ENCODE peak calls at places on chromosomes 13 and 19, in six cellular contexts. J is GM12891, F is H1, G is K562, V is GM12878, Y is HepG2. W is an unnamed sample.

GRCh38 chr13:98528663-98529064 is 48.2 kb downstream of the STK24 start:
- DNase-seq in J (no peak), Y (no peak), V (no peak), G (no peak), F (no peak), W (no peak)

GRCh38 chr13:63209330-63210017 is 1793.8 kb upstream of the PCDH20 start:
- DNase-seq in J (no peak), V (no peak), F (no peak), G (no peak), Y (no peak), W (no peak)

GRCh38 chr13:31236211-31236786 is 36.5 kb downstream of the B3GLCT start:
- DNase-seq in V (no peak), J (no peak), Y (peak; percentile 31), G (no peak), F (no peak), W (no peak)

GRCh38 chr13:113022391-113023216 is 53.6 kb downstream of the MCF2L start:
- DNase-seq in J (no peak), V (no peak), Y (peak; percentile 98), G (no peak), F (no peak), W (no peak)

GRCh38 chr19:3112375-3113099 is 18.4 kb downstream of the GNA11 start:
- DNase-seq in Y (no peak), G (no peak), V (no peak), F (no peak), J (no peak), W (no peak)

GRCh38 chr13:76812971-76813691 is 73.1 kb downstream of the KCTD12 start:
- DNase-seq in F (no peak), J (no peak), Y (no peak), G (no peak), V (no peak), W (no peak)

GRCh38 chr13:42946927-42947326 is 45.1 kb downstream of the EPSTI1 start:
- DNase-seq in Y (no peak), V (no peak), J (no peak), F (no peak), G (no peak), W (no peak)

GRCh38 chr13:20353973-20354372 is 121.9 kb upstream of the GJB6 start:
- DNase-seq in F (no peak), Y (no peak), J (no peak), G (no peak), V (no peak), W (no peak)

GRCh38 chr13:40485611-40486517 is 180.6 kb downstream of the FOXO1 start:
- DNase-seq in F (no peak), G (no peak), V (no peak), J (peak; percentile 28), Y (no peak), W (peak; percentile 31)

GRCh38 chr19:49766938-49767315 is at the start of gene AP2A1:
- DNase-seq in Y (no peak), V (no peak), G (no peak), J (no peak), F (no peak), W (no peak)
- TF ChIP-seq POLR2A in Y (no peak), V (peak; percentile 71), G (peak; percentile 41), J (no peak), F (no peak), W (peak; percentile 43)

GRCh38 chr19:38046254-38047047 is 139.4 kb downstream of the SIPA1L3 start:
- DNase-seq in F (no peak), V (peak; percentile 80), J (peak; percentile 61), Y (no peak), G (no peak), W (peak; percentile 65)
- TF ChIP-seq TAF1 in F (no peak), V (no peak), J (no peak), Y (no peak), G (no peak), W (peak; percentile 44)

GRCh38 chr19:531009-531752 is 379 bp upstream of the CDC34 start:
- DNase-seq in J (peak; percentile 99), F (peak; percentile 94), G (peak; percentile 94), V (no peak), Y (peak; percentile 80), W (peak; percentile 99)
- TF ChIP-seq POLR2A in J (peak; percentile 22), F (no peak), G (peak; percentile 61), V (peak; percentile 67), Y (peak; percentile 39), W (no peak)

GRCh38 chr13:45196091-45196490 is 4.8 kb downstream of the KCTD4 start:
- DNase-seq in G (no peak), Y (no peak), V (no peak), J (no peak), F (no peak), W (no peak)

GRCh38 chr13:45196622-45197021 is 4.2 kb downstream of the KCTD4 start:
- DNase-seq in V (no peak), Y (no peak), F (no peak), G (no peak), J (no peak), W (no peak)

GRCh38 chr13:45198041-45198440 is 2.8 kb downstream of the KCTD4 start:
- DNase-seq in V (no peak), F (no peak), J (no peak), G (no peak), Y (no peak), W (no peak)

GRCh38 chr13:45194081-45194939 is 6.5 kb downstream of the KCTD4 start:
- DNase-seq in G (no peak), V (no peak), J (no peak), Y (no peak), F (no peak), W (no peak)

GRCh38 chr13:45195421-45195820 is 5.4 kb downstream of the KCTD4 start:
- DNase-seq in V (no peak), G (no peak), F (no peak), Y (no peak), J (no peak), W (no peak)
- TF ChIP-seq TAF1 in V (no peak), G (no peak), F (no peak), Y (no peak), J (no peak), W (no peak)

DNA sequence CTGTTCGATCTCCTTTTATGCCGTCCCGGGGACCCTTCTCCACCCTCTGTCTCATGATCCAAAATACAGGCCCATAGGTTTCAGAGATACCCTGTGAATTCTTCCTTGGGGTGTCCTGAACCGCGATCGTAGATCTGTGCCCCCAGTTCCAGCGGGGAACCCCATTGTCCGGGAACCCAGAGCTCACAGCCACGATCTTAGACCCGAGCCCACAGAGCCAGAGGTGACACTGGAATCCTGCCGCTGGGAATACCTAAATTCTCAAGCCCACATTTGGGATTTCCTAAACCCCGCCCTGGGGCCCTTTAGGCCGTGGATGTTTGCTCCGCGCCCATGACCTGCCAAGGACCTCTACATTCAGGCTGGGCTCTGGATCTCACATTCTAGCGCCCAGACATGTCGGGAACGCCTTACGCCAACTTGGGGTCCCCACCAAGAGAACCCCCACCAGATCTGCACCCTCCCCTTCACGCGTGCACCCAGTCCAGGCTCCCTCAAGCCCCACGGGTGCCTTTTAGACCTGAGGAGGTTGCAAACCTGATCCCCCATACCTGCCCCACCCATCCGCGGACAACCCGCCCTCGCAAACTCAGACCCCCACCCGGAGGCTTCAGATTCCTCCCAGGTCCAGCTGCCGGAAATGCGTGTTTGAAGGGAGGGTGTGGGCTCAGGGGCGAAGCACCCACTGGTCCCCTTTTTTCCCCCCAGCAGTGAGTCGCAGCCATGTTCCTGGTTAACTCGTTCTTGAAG is 598 bp downstream of the CAPNS1 start:
- DNase-seq in Y (peak; percentile 53), J (peak; percentile 73), G (no peak), F (peak; percentile 72), V (no peak), W (peak; percentile 72)
- TF ChIP-seq POLR2A in Y (no peak), J (no peak), G (no peak), F (no peak), V (peak; percentile 80), W (peak; percentile 54)

DNA sequence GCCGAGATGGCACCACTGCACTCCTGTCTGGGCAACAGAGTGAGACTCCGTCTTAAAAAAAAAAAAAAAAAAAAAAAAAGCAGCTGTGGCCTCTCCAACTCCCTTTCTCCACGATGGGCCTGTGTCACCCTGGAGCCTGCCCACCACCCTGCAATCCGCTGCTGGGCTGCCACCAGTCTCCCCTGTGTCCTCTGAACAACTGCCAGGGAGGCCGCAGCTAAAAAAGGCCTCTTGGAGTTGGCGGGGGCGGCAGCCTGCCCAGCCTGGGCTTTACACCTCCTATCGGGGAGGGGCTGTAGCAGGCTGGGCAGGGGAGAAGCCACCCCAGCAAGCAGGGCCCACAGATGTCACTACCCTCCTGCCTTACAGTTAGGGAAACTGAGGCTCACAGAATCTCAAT is 3.5 kb downstream of the CDC37 start:
- DNase-seq in G (peak; percentile 4), V (no peak), J (no peak), F (no peak), Y (no peak), W (no peak)
- TF ChIP-seq TAF1 in G (no peak), V (no peak), J (no peak), F (no peak), Y (no peak), W (no peak)

GRCh38 chr19:17511724-17512573 is 500 bp downstream of the PGLS start:
- DNase-seq in J (peak; percentile 74), Y (peak; percentile 79), V (peak; percentile 77), F (peak; percentile 91), G (peak; percentile 87), W (peak; percentile 84)
- TF ChIP-seq POLR2A in J (peak; percentile 46), Y (peak; percentile 31), V (peak; percentile 87), F (peak; percentile 45), G (peak; percentile 88), W (no peak)